ENCODE peak calls at places on chromosomes 13 and 19, in ten cellular contexts. X is left ventricle myocardium inferior; N is RWPE2; U is ovary; F is CD4-positive, CD25-positive, alpha-beta regulatory T cell; O is trophoblast cell; Y is Karpas-422; V is AG04450; Q is tibial artery; Z is H1. R is an unnamed sample. For H3K9me3, the result is how much of the 10 kb centered on the place peaks cover.

GRCh38 chr19:19260842-19261241 is 12.3 kb downstream of the TM6SF2 start:
- DNase-seq in X (no peak), F (no peak), Q (no peak), O (no peak), N (no peak), Z (no peak), U (no peak), Y (no peak), V (no peak), R (no peak)

GRCh38 chr13:113845723-113846638 is 17.9 kb downstream of the GAS6 start:
- DNase-seq in F (no peak), Y (no peak), Q (no peak), Z (no peak), X (no peak), N (peak), V (no peak), O (no peak), U (no peak), R (no peak)

GRCh38 chr19:17429661-17430101 is 9.8 kb downstream of the MVB12A start:
- DNase-seq in V (no peak), F (no peak), Z (no peak), X (no peak), N (no peak), U (peak), O (no peak), Q (no peak), Y (no peak), R (no peak)

GRCh38 chr13:72820156-72820897 is 38.4 kb downstream of the PIBF1 start:
- DNase-seq in O (peak), V (peak), X (no peak), Q (no peak), F (no peak), U (no peak), N (no peak), Y (no peak), Z (no peak), R (no peak)

GRCh38 chr19:48491793-48492123 is 19.9 kb downstream of the LMTK3 start:
- DNase-seq in Z (no peak), Y (no peak), V (no peak), F (no peak), Q (no peak), N (no peak), X (no peak), O (no peak), U (no peak), R (peak)

GRCh38 chr13:101309014-101309619 is 107.2 kb downstream of the NALCN start:
- DNase-seq in Z (no peak), O (no peak), N (no peak), Q (no peak), X (no peak), F (no peak), Y (no peak), V (no peak), U (no peak), R (no peak)

GRCh38 chr13:24130134-24130792 is 30.3 kb upstream of the SPATA13 start:
- DNase-seq in Q (no peak), X (no peak), Z (no peak), N (no peak), V (no peak), F (no peak), O (no peak), Y (no peak), U (no peak), R (no peak)

GRCh38 chr19:14368011-14368513 is 13.2 kb upstream of the ADGRE5 start:
- DNase-seq in V (no peak), Z (no peak), X (no peak), Q (no peak), U (no peak), F (peak), O (no peak), Y (no peak), N (no peak), R (no peak)

GRCh38 chr13:44664308-44664707 is 88.2 kb upstream of the TSC22D1 start:
- DNase-seq in O (no peak), U (no peak), V (no peak), Y (no peak), N (no peak), X (no peak), F (no peak), Z (no peak), Q (no peak), R (no peak)

GRCh38 chr19:29260477-29261317 is 47.7 kb upstream of the UQCRFS1 start:
- DNase-seq in Q (no peak), Y (peak), Z (peak), O (peak), F (no peak), U (no peak), N (no peak), X (no peak), V (no peak), R (no peak)

GRCh38 chr13:21259571-21260455 is 83.4 kb downstream of the MRPL57 start:
- DNase-seq in Q (no peak), X (no peak), V (no peak), U (no peak), F (no peak), Y (no peak), N (no peak), O (no peak), Z (no peak), R (no peak)

GRCh38 chr13:21256351-21256761 is 79.9 kb downstream of the MRPL57 start:
- DNase-seq in O (no peak), Y (peak), Z (no peak), Q (no peak), N (no peak), U (no peak), V (no peak), F (no peak), X (no peak), R (no peak)
- H3K27ac ChIP-seq in O (no peak), Y (no peak), Z (no peak), Q (no peak), N (no peak), U (no peak), V (no peak), F (no peak), X (no peak), R (no peak)

DNA sequence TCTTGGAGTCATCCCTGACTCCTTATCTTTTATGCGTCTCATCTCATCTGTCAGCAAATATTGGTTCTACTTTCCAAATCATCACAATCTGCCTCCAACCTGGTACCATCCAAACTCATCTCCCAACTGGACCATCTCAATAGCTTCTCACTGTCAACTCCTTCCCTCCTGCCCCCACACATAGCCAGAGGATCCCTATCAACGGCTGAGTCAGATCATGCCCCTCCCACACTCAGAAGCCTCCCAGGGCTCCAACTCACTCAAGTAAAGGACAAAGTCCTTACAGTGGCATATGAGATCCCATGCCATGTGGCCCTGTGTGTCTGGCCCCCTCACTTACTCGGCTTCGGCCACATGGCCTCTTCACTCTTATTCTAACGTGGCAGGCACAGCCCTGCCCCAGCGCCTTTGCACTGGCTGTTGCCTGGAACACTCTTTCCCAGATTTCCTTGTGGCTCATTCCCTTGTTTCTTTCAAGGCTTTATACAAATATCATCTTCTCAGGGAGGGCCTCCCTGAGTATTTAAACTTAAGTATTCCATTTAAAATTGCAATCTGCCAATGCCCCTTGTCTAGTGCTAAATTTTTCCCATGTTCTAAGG is 4.3 kb downstream of the SPRED3 start:
- DNase-seq in Z (no peak), V (no peak), U (no peak), X (no peak), N (no peak), Y (no peak), Q (no peak), O (no peak), F (no peak), R (peak)
- H3K4me3 ChIP-seq in Z (no peak), V (no peak), U (no peak), X (no peak), N (no peak), Y (no peak), Q (no peak), O (no peak), F (no peak), R (no peak)

GRCh38 chr13:112052213-112052612 is 14.7 kb upstream of the SOX1 start:
- DNase-seq in X (no peak), F (no peak), V (no peak), Z (peak), O (no peak), U (no peak), Q (no peak), N (no peak), Y (no peak), R (no peak)
- H3K9me3 ChIP-seq in X (under half), F (under half), V (under half), Z (under half), O (under half), U (under half), Q (under half), N (under half), Y (under half), R (under half)

DNA sequence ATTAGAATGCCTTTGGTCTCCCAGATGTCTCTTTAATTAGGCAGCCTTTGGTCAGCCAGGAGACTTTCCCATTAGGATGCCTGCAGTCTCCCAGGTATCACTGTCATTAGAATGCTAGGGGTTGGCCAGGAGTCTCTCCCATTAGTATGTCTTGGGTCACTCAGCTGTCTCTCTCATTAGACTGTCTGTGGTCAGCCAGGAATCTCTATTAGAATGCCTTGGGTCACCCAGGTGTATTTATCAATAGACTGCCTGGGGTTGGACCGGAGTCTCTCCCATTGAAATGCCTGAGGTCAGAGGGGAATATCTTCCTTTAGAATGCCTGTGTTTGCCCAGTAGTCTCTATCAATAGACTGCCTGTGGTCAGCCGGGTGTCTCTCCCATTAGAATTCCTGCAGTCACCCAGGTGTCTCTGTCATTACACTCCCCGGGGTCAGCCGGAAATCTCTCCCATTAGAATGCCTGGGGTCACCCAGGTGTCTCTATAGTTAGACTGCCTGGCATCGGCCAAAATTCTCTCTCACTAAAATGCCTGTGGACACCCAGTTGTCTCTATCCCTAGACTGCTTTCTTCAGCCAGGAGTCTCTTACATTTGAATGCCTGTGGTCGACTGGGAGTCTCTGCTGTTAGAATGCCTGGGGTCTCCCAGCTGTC is 1460.3 kb downstream of the UQCRFS1 start:
- DNase-seq in U (no peak), Q (peak), V (no peak), Z (no peak), N (peak), F (no peak), O (no peak), Y (no peak), X (no peak), R (no peak)
- H3K27ac ChIP-seq in U (no peak), Q (no peak), V (no peak), Z (no peak), N (no peak), F (no peak), O (no peak), Y (no peak), X (no peak), R (no peak)

DNA sequence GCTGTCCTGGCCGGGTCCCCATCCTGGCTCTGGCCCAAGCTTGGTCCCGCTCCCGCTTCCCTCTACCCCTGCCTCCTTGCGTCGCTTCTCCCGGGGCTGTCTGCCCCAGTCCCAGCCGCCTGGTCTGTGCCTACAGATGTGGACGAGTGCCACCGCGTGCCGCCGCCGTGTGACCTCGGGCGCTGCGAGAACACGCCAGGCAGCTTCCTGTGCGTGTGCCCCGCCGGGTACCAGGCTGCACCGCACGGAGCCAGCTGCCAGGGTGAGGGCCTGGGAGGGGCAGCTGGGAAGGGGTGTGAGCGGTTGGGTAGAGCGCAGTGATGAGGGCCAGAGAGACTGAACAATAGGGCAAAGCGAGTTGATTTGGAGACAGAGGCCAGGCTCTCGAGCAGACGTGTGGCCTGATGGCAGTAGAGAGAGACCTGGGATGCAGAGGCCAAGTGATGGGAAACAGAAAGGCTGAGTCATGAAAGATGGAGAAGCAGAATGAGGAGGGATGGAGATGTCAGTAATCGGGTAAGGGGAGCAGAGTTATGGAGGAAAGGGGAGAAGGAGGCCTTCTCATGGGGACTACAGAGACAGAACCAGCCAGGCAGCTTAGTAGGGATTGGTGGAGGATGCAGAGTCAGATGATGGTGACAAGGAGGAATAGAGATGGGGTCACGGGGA is 9.4 kb downstream of the LTBP4 start:
- DNase-seq in F (peak), X (peak), Y (peak), U (no peak), N (peak), O (no peak), Q (peak), V (no peak), Z (no peak), R (peak)
- H3K4me3 ChIP-seq in F (peak), X (peak), Y (peak), U (no peak), N (peak), O (no peak), Q (peak), V (no peak), Z (peak), R (no peak)

R was measured in right cardiac atrium.